ENCODE peak calls at places on chromosomes 13 and 19, in six cellular contexts. B is Peyer's patch, T is body of pancreas, O is spleen, W is uterus, D is heart left ventricle. X is an unnamed sample.

GRCh38 chr19:42397315-42398166 is 7.4 kb upstream of the CNFN start:
- DNase-seq in T (no peak), D (no peak), B (no peak), O (no peak), W (no peak), X (no peak)

GRCh38 chr19:20078696-20079095 is 896 bp downstream of the ZNF90 start:
- DNase-seq in D (peak; percentile 40), B (no peak), O (peak; percentile 74), W (peak; percentile 22), T (peak; percentile 20), X (peak; percentile 49)

GRCh38 chr19:10299545-10300458 is 9.8 kb downstream of the ZGLP1 start:
- DNase-seq in B (no peak), T (no peak), D (no peak), W (no peak), O (no peak), X (no peak)

GRCh38 chr19:23286477-23286876 is 36.3 kb upstream of the ZNF724 start:
- DNase-seq in B (no peak), T (no peak), O (no peak), W (no peak), D (no peak), X (no peak)

GRCh38 chr13:46575843-46576242 is 22.9 kb downstream of the LRCH1 start:
- DNase-seq in T (no peak), B (no peak), W (no peak), O (no peak), D (no peak), X (no peak)

GRCh38 chr19:11355160-11356073 is at the start of gene PLPPR2:
- DNase-seq in B (peak; percentile 89), W (peak; percentile 96), O (peak; percentile 95), D (peak; percentile 97), T (peak; percentile 96), X (peak; percentile 97)

GRCh38 chr13:98252931-98253470 is 75.9 kb upstream of the RNF113B start:
- DNase-seq in T (no peak), O (no peak), W (no peak), D (no peak), B (no peak), X (no peak)

GRCh38 chr13:106599875-106600797 is 32.2 kb upstream of the ARGLU1 start:
- DNase-seq in O (no peak), W (no peak), T (no peak), B (no peak), D (no peak), X (no peak)

GRCh38 chr19:51607077-51607476 is 23.1 kb downstream of the SIGLEC5 start:
- DNase-seq in W (no peak), O (peak; percentile 83), T (no peak), D (no peak), B (no peak), X (no peak)

GRCh38 chr19:48417436-48417835 is 24.0 kb downstream of the GRIN2D start:
- DNase-seq in D (peak; percentile 61), B (no peak), O (no peak), T (no peak), W (no peak), X (no peak)

GRCh38 chr13:102696465-102696864 is 1.6 kb upstream of the METTL21C start:
- DNase-seq in W (no peak), T (no peak), B (no peak), D (no peak), O (no peak), X (no peak)

GRCh38 chr19:16899566-16900075 is 10.8 kb downstream of the F2RL3 start:
- DNase-seq in B (no peak), O (peak; percentile 84), D (no peak), W (no peak), T (peak; percentile 29), X (peak; percentile 45)

GRCh38 chr13:37492061-37492460 is 106.5 kb downstream of the POSTN start:
- DNase-seq in B (no peak), W (no peak), T (no peak), O (no peak), D (no peak), X (no peak)

GRCh38 chr13:101149735-101150380 is 266.4 kb downstream of the NALCN start:
- DNase-seq in O (no peak), B (no peak), T (no peak), W (no peak), D (no peak), X (no peak)

GRCh38 chr13:107275945-107276614 is 708.1 kb upstream of the ARGLU1 start:
- DNase-seq in O (no peak), W (no peak), B (no peak), T (no peak), D (no peak), X (no peak)

GRCh38 chr19:50492303-50493052 is 15.8 kb upstream of the GARIN5A start:
- DNase-seq in B (peak; percentile 46), O (no peak), T (no peak), D (peak; percentile 29), W (peak; percentile 3), X (no peak)

GRCh38 chr19:8501547-8501946 is 893 bp downstream of the PRAM1 start:
- DNase-seq in D (no peak), T (no peak), W (no peak), B (no peak), O (no peak), X (no peak)

GRCh38 chr19:4815426-4816387 is 15.8 kb downstream of the TICAM1 start:
- DNase-seq in T (peak; percentile 94), O (peak; percentile 91), B (peak; percentile 83), D (peak; percentile 93), W (peak; percentile 84), X (peak; percentile 94)

GRCh38 chr13:35347679-35348205 is 128.7 kb downstream of the MAB21L1 start:
- DNase-seq in W (no peak), O (no peak), B (no peak), D (no peak), T (no peak), X (no peak)

GRCh38 chr13:73608157-73608516 is 526.1 kb downstream of the KLF12 start:
- DNase-seq in W (no peak), D (no peak), B (no peak), O (no peak), T (no peak), X (no peak)

GRCh38 chr19:55633866-55634265 is 6.9 kb upstream of the ZNF580 start:
- DNase-seq in B (no peak), W (no peak), D (no peak), T (no peak), O (no peak), X (no peak)

GRCh38 chr19:29942404-29943261 is 594 bp downstream of the URI1 start:
- DNase-seq in T (peak; percentile 63), B (peak; percentile 84), D (peak; percentile 67), O (peak; percentile 95), W (peak; percentile 48), X (peak; percentile 94)

GRCh38 chr13:113927661-113928581 is 46.0 kb downstream of the C13orf46 start:
- DNase-seq in T (peak; percentile 52), O (peak; percentile 59), W (peak; percentile 83), D (peak; percentile 69), B (peak; percentile 40), X (peak; percentile 21)

DNA sequence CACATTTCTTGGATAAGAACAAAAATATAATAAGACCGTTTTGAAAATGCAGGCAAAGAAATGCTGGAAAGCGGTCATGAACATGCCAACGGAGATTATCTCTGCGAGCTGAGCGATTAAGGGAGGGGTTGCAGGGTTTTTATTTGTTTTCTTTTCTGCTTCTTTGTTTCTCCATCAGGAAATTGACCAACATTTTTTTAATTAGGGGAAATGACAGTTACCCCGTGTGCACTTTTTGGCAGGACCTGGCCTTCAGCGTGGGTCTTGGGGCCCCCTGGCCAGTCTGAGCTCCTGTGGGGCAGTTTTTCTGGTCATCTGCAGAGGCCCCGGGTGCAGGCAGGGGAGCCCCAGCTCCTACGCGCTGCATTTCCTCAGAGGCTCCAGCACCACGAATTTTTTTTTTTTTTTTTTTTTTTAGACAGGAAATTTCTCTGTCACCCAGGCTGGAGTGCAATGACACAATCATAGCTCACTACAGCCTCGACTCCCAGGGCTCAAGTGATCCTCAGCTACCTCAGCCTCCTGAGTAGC is 31.3 kb upstream of the HOMER3 start:
- DNase-seq in T (peak; percentile 16), B (no peak), D (peak; percentile 35), W (no peak), O (no peak), X (no peak)
- H3K27ac ChIP-seq in T (no peak overlapping the region), B (no peak overlapping the region), D (no peak overlapping the region), W (no peak overlapping the region), O (peak overlapping the region; percentile 91), X (peak overlapping the region; percentile 64)

DNA sequence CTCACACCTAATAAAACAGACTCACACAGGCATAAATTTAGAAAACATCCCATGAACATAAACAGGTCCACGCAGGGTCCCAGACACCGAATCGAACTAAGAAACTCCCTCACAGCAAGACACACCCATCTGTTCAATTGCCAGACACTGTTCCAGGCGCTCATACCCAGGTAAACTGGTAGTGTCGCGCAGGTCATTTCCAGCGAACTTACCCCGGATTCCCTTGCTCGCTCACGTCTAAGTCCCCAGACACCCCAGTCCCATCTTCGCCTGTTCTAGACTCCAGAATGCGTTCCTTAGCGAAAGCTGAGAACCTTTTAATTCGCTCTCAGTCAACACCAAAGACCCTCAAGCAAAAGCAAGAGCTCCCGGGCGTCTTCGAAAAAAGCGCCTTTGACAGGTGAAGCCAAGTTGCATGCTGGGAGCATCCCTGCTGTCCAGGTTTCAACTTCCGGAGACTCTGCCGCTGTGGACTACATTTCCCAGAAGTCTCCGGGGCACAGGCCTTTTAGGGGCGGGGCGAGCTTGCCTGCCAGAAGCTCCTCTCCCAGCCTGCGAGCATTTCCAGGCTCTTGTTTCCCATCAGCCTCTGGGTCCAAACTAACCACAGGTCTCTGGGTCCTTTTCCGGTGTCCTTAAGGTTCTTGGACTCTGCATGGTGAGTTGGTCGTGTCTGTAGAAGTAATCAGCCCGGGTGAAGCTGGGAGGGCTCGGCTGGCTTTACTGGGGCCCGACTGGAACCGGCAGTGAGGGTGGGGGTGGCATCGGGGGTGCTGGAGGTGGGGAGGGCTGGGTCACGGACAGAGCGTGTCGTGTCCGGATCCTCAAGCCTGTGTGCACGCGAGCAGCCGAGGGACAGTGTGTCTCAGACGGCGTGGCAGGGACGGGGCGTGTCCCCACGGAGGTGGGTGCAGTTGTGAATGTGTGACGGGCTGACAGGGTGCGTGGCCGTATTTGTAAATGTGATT is at the start of gene ZNF283:
- DNase-seq in O (peak; percentile 93), W (peak; percentile 90), B (peak; percentile 91), D (peak; percentile 94), T (peak; percentile 95), X (peak; percentile 81)
- TF ChIP-seq POLR2A in O (no peak), W (no peak), B (no peak), D (no peak), T (peak; percentile 35), X (no peak)

GRCh38 chr19:17948967-17949930 is 16.4 kb downstream of the CCDC124 start:
- DNase-seq in D (no peak), T (no peak), B (no peak), O (peak; percentile 78), W (no peak), X (no peak)
- H3K27me3 ChIP-seq in D (peaks cover 44% of the 10 kb centered on the region), T (no peaks in the 10 kb centered on the region), B (no peaks in the 10 kb centered on the region), O (peaks cover 58% of the 10 kb centered on the region), W (peaks cover 28% of the 10 kb centered on the region), X (peaks cover 56% of the 10 kb centered on the region)

DNA sequence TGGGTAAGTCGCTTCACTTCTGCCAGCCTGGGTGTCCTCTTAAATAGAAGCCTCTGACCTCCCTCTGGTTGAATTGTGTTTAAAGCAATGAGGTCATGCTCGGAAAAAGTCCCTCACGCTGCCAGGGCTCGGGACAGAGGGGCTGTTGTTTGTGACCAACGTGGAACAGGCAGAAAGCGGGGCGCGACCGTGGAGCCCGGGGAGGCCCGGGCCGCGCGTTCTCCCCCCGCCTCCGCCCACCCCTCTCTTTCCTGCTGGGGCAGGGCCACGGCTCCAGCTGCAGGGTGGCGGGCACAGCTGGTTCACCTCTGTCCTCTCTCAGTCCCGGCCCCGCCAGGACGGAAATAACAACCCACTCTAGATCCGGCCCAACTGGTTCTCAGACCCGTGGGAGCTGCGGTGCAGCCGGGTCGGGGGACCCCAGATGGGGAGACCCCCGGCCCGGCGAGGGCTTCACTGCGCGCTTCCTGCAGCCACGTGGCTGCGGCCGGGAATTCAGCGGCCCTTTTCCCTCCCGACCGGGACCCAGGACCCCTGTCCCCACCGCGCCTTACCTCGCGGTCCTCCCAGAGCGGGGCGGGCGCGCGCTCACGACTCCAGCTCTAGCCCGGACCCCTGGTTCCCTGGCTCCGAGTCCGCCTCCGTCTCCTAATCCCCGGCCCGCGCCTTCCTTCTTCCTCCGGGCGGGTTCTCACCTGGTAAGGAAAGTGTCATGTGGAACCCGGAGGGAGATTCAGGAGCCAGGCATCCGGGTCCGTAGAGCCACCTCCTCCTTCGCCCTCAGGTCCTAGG is 1.9 kb downstream of the CDC42EP5 start:
- DNase-seq in D (peak; percentile 51), O (peak; percentile 73), W (no peak), B (peak; percentile 77), T (peak; percentile 74), X (peak; percentile 85)
- H3K27ac ChIP-seq in D (peak overlapping the region; percentile 61), O (peak overlapping the region; percentile 79), W (peak overlapping the region; percentile 72), B (peak overlapping the region; percentile 66), T (peak overlapping the region; percentile 52), X (peak overlapping the region; percentile 79)